ENCODE peak calls at places on chromosome 17, in ten cellular contexts. L is NCI-H1105; H is stimulated activated effector memory CD8-positive, alpha-beta T cell treated with anti-CD3 and anti-CD28 coated beads, Interleukin-12 subunit alpha, Interleukin-12 subunit beta, amount 100 ng/mL, for 72 hours; E is T-cell; Z is progenitor cell of endocrine pancreas; A is prostate gland; V is GM12865; U is astrocyte of the hippocampus; N is activated T-cell treated with anti-CD3 and anti-CD28 coated beads for 1 hour; S is AML-193. X is an unnamed sample.

GRCh38 chr17:75240394-75241142 is 20.8 kb downstream of the GGA3 start:
- DNase-seq in L (peak; percentile 83), N (peak; percentile 20), H (peak; percentile 63), A (no peak), Z (no peak), S (peak; percentile 31), V (no peak), E (no peak), U (peak; percentile 61), X (no peak)

GRCh38 chr17:42031584-42031983 is 11.7 kb downstream of the NKIRAS2 start:
- DNase-seq in Z (no peak), S (no peak), E (no peak), U (no peak), L (no peak), V (no peak), A (no peak), N (no peak), H (no peak), X (no peak)

GRCh38 chr17:32275060-32276042 is 9.7 kb downstream of the RHBDL3 start:
- DNase-seq in U (peak; percentile 93), A (no peak), L (no peak), S (no peak), V (no peak), N (no peak), H (no peak), E (no peak), Z (no peak), X (peak; percentile 19)

GRCh38 chr17:18139498-18139897 is 30.9 kb downstream of the MYO15A start:
- DNase-seq in S (no peak), H (no peak), V (no peak), A (no peak), Z (no peak), E (no peak), N (no peak), U (no peak), L (no peak), X (no peak)

GRCh38 chr17:19016881-19017280 is 12.3 kb upstream of the FAM83G start:
- DNase-seq in L (no peak), E (no peak), S (no peak), A (no peak), U (no peak), N (no peak), H (no peak), Z (no peak), V (no peak), X (no peak)

GRCh38 chr17:18996458-18996857 is 8.1 kb downstream of the FAM83G start:
- DNase-seq in N (no peak), Z (no peak), H (no peak), V (no peak), L (peak; percentile 1), A (no peak), E (no peak), S (no peak), U (no peak), X (no peak)

GRCh38 chr17:66417300-66417719 is 114.9 kb downstream of the PRKCA start:
- DNase-seq in A (peak; percentile 10), U (no peak), N (no peak), L (no peak), Z (no peak), H (no peak), S (no peak), E (no peak), V (no peak), X (no peak)

GRCh38 chr17:56913000-56913866 is 616 bp downstream of the TRIM25 start:
- DNase-seq in L (peak; percentile 33), Z (peak; percentile 27), H (no peak), E (no peak), V (no peak), A (peak; percentile 13), S (no peak), N (no peak), U (no peak), X (no peak)

GRCh38 chr17:45293413-45294211 is 23.2 kb downstream of the MAP3K14 start:
- DNase-seq in Z (no peak), S (peak; percentile 81), U (peak; percentile 90), H (no peak), A (peak; percentile 77), L (no peak), V (peak; percentile 64), N (no peak), E (no peak), X (peak; percentile 43)

GRCh38 chr17:846901-847777 is 65.0 kb downstream of the MRM3 start:
- DNase-seq in E (no peak), A (peak; percentile 50), Z (no peak), U (peak; percentile 70), H (no peak), L (no peak), N (no peak), S (no peak), V (no peak), X (no peak)

GRCh38 chr17:68288375-68288774 is 2.6 kb downstream of the SLC16A6 start:
- DNase-seq in H (no peak), U (peak; percentile 20), A (no peak), Z (no peak), N (no peak), S (peak; percentile 71), V (peak; percentile 81), L (no peak), E (no peak), X (peak; percentile 66)

GRCh38 chr17:69060835-69061234 is at the start of gene ABCA9:
- DNase-seq in U (peak; percentile 11), S (no peak), V (no peak), L (no peak), Z (no peak), A (no peak), E (no peak), N (no peak), H (no peak), X (no peak)

GRCh38 chr17:2707721-2708584 is 3.6 kb downstream of the CLUH start:
- DNase-seq in H (no peak), U (peak; percentile 43), E (no peak), Z (no peak), V (no peak), S (no peak), L (no peak), A (no peak), N (no peak), X (no peak)

GRCh38 chr17:45841098-45841497 is 3.6 kb upstream of the SPPL2C start:
- DNase-seq in L (no peak), V (no peak), E (no peak), U (no peak), S (no peak), N (no peak), A (no peak), H (no peak), Z (no peak), X (no peak)

GRCh38 chr17:2042355-2042929 is 620 bp downstream of the OVCA2 start:
- DNase-seq in H (no peak), E (no peak), U (peak; percentile 79), V (peak; percentile 45), N (no peak), L (peak; percentile 4), A (no peak), S (no peak), Z (no peak), X (no peak)

GRCh38 chr17:68301438-68301959 is 10.2 kb downstream of the ARSG start:
- DNase-seq in S (no peak), H (no peak), E (no peak), U (no peak), L (no peak), V (no peak), Z (no peak), A (no peak), N (no peak), X (no peak)

X was measured in HL-60.